ENCODE peak calls at places on chromosome 3, in nine cellular contexts. Z is IMR-90, G is fibroblast of lung, I is brain microvascular endothelial cell, L is heart left ventricle, M is cardiac muscle cell, O is tibial nerve, R is left ventricle myocardium inferior, S is astrocyte. A is an unnamed sample.

GRCh38 chr3:38907426-38907825 is 91.4 kb upstream of the SCN10A start:
- DNase-seq in Z (peak; percentile 6), G (no peak), I (peak; percentile 44), L (no peak), M (no peak), O (no peak), R (no peak), S (no peak), A (peak; percentile 67)

GRCh38 chr3:15315003-15315402 is 17.4 kb downstream of the SH3BP5 start:
- DNase-seq in Z (no peak), G (no peak), I (no peak), L (no peak), M (no peak), O (no peak), R (no peak), S (peak; percentile 88), A (no peak)

GRCh38 chr3:192077795-192078497 is 617.0 kb downstream of the PYDC2 start:
- DNase-seq in Z (no peak), G (no peak), I (no peak), L (no peak), M (peak; percentile 34), O (no peak), R (no peak), S (no peak), A (no peak)

GRCh38 chr3:173583496-173583895 is 186.0 kb downstream of the NLGN1 start:
- DNase-seq in Z (no peak), G (no peak), I (no peak), L (no peak), M (no peak), O (no peak), R (no peak), S (no peak), A (no peak)

GRCh38 chr3:66744986-66745385 is 244.2 kb upstream of the LRIG1 start:
- DNase-seq in Z (peak; percentile 46), G (no peak), I (no peak), L (no peak), M (no peak), O (no peak), R (no peak), S (no peak), A (peak; percentile 80)

GRCh38 chr3:71582612-71583568 is 638 bp downstream of the FOXP1 start:
- DNase-seq in Z (peak; percentile 31), G (peak; percentile 35), I (peak; percentile 60), L (peak; percentile 91), M (peak; percentile 88), O (peak; percentile 56), R (peak; percentile 84), S (peak; percentile 51), A (peak; percentile 17)

GRCh38 chr3:47324278-47324865 is 41.6 kb downstream of the KLHL18 start:
- DNase-seq in Z (peak; percentile 88), G (peak; percentile 90), I (peak; percentile 65), L (no peak), M (peak; percentile 82), O (peak; percentile 30), R (no peak), S (peak; percentile 62), A (peak; percentile 68)

GRCh38 chr3:151477596-151478375 is 16.9 kb upstream of the IGSF10 start:
- DNase-seq in Z (no peak), G (peak; percentile 32), I (no peak), L (no peak), M (no peak), O (no peak), R (no peak), S (no peak), A (no peak)

GRCh38 chr3:140128217-140129137 is 193.5 kb downstream of the CLSTN2 start:
- DNase-seq in Z (peak; percentile 11), G (no peak), I (peak; percentile 20), L (no peak), M (peak; percentile 70), O (no peak), R (peak; percentile 22), S (no peak), A (peak; percentile 7)

GRCh38 chr3:36812240-36812639 is 47.9 kb upstream of the DCLK3 start:
- DNase-seq in Z (no peak), G (no peak), I (no peak), L (no peak), M (no peak), O (no peak), R (no peak), S (no peak), A (no peak)

GRCh38 chr3:111735271-111735758 is 123.8 kb upstream of the PHLDB2 start:
- DNase-seq in Z (peak; percentile 94), G (peak; percentile 82), I (peak; percentile 96), L (no peak), M (peak; percentile 23), O (no peak), R (no peak), S (peak; percentile 100), A (peak; percentile 98)

DNA sequence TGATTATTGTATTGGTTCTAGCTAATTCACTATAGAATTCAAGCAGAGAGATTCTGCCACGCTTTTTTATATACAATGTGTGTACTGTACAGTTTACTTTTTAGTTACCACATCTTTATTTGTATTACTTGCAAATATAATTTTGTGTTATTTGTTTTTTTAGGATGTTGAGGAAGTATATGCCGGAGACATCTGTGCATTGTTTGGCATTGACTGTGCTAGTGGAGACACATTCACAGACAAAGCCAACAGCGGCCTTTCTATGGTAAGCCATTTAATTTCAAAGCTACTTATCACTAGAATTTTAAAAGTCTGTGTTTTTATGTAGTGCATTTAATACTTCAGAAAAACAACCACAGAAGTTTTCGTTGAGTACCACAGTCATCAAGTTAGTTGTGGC is 11.7 kb downstream of the LXN start:
- DNase-seq in Z (peak; percentile 24), G (no peak), I (no peak), L (no peak), M (no peak), O (no peak), R (no peak), S (no peak), A (no peak)
- TF ChIP-seq CTCF in Z (no peak), G (no peak), I (no peak), L (no peak), M (no peak), O (no peak), R (no peak), S (no peak), A (no peak)

GRCh38 chr3:184583345-184584000 is 21.9 kb downstream of the EPHB3 start:
- DNase-seq in Z (no peak), G (no peak), I (no peak), L (peak; percentile 80), M (peak; percentile 94), O (no peak), R (peak; percentile 71), S (no peak), A (no peak)

GRCh38 chr3:184580376-184580775 is 18.8 kb downstream of the EPHB3 start:
- DNase-seq in Z (no peak), G (no peak), I (no peak), L (no peak), M (no peak), O (no peak), R (no peak), S (no peak), A (no peak)

GRCh38 chr3:184582998-184583344 is 21.4 kb downstream of the EPHB3 start:
- DNase-seq in Z (no peak), G (no peak), I (no peak), L (no peak), M (no peak), O (no peak), R (no peak), S (no peak), A (no peak)

GRCh38 chr3:184582583-184582982 is 21.0 kb downstream of the EPHB3 start:
- DNase-seq in Z (no peak), G (no peak), I (peak; percentile 65), L (no peak), M (peak; percentile 78), O (no peak), R (peak; percentile 57), S (no peak), A (no peak)

GRCh38 chr3:184581331-184582210 is 20.0 kb downstream of the EPHB3 start:
- DNase-seq in Z (no peak), G (no peak), I (no peak), L (no peak), M (no peak), O (no peak), R (no peak), S (no peak), A (no peak)
- H3K27me3 ChIP-seq in Z (no peaks in the 10 kb centered on the region), G (no peaks in the 10 kb centered on the region), I (no peaks in the 10 kb centered on the region), L (no peaks in the 10 kb centered on the region), M (no peaks in the 10 kb centered on the region), O (no peaks in the 10 kb centered on the region), R (peaks cover 9% of the 10 kb centered on the region), S (no peaks in the 10 kb centered on the region), A (no peaks in the 10 kb centered on the region)

GRCh38 chr3:48543271-48543866 is 13.2 kb downstream of the PFKFB4 start:
- DNase-seq in Z (no peak), G (no peak), I (no peak), L (no peak), M (no peak), O (no peak), R (peak; percentile 63), S (no peak), A (no peak)
- H3K36me3 ChIP-seq in Z (peaks cover 49% of the 10 kb centered on the region), G (peaks cover 6% of the 10 kb centered on the region), I (no peaks in the 10 kb centered on the region), L (no peaks in the 10 kb centered on the region), M (peaks cover 62% of the 10 kb centered on the region), O (no peaks in the 10 kb centered on the region), R (no peaks in the 10 kb centered on the region), S (peaks cover 12% of the 10 kb centered on the region), A (peaks cover 20% of the 10 kb centered on the region)

GRCh38 chr3:19547665-19548464 is 386.2 kb downstream of the EFHB start:
- DNase-seq in Z (no peak), G (no peak), I (no peak), L (no peak), M (no peak), O (no peak), R (no peak), S (no peak), A (peak; percentile 62)

GRCh38 chr3:19539488-19540395 is 391.4 kb downstream of the KCNH8 start:
- DNase-seq in Z (no peak), G (no peak), I (no peak), L (no peak), M (no peak), O (no peak), R (no peak), S (no peak), A (no peak)

GRCh38 chr3:19541284-19541683 is 392.7 kb downstream of the EFHB start:
- DNase-seq in Z (no peak), G (no peak), I (no peak), L (no peak), M (no peak), O (no peak), R (no peak), S (no peak), A (no peak)

GRCh38 chr3:19540464-19540863 is 392.2 kb downstream of the KCNH8 start:
- DNase-seq in Z (no peak), G (no peak), I (no peak), L (no peak), M (no peak), O (no peak), R (no peak), S (no peak), A (no peak)

DNA sequence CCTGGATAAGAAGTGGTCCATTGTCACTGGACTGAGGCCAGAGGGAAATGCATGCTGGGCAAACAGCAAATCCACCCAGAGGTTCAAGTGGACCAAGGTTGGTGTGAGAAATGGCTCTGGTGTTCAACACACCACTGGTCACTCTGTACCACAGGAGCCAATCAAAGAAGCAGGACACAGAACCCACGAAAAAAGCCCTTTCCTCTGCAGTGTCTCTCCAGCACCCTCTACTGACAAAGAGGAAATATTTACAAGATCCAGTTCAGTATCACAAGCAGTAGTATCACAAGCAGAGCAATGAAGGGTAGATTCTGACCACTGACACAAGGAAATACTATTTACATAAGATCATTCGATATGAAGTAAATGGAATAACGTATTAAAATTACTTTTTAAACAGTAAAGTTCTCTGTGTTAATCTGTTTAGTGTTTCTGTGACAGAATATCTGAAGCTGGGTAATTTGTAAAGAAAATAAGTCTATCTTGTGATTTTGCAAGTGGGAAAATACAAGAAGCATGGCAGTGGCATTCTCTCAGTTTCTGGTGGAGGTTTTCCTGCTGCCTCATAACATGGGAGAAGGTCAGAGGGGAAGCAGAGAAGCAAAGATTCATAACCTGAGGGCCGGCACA is 390.7 kb downstream of the EFHB start:
- DNase-seq in Z (no peak), G (no peak), I (no peak), L (no peak), M (peak; percentile 44), O (no peak), R (no peak), S (no peak), A (peak; percentile 32)
- TF ChIP-seq CTCF in Z (no peak), G (no peak), I (peak; percentile 57), L (peak; percentile 62), M (no peak), O (peak; percentile 22), R (peak; percentile 65), S (no peak), A (peak; percentile 65)

A was measured in bronchial epithelial cell.